ENCODE peak calls at places on chromosomes 4 and X, in nine cellular contexts. X is heart right ventricle; A is OCI-LY7; Z is PC-3; J is gastrocnemius medialis; E is heart left ventricle; T is upper lobe of left lung; D is kidney epithelial cell; Q is CD8-positive, alpha-beta T cell. H is an unnamed sample. For H3K36me3, the result is how much of the 10 kb centered on the place peaks cover.

GRCh38 chr4:19776929-19777328 is 474.8 kb upstream of the SLIT2 start:
- DNase-seq in X (no peak), A (no peak), Z (peak), J (no peak), E (no peak), T (no peak), D (no peak), Q (no peak), H (no peak)

GRCh38 chrX:141341743-141342142 is 99.4 kb upstream of the SPANXC start:
- DNase-seq in X (no peak), A (no peak), Z (no peak), J (no peak), E (no peak), T (no peak), D (no peak), Q (no peak), H (no peak)

GRCh38 chrX:107825698-107826285 is at the start of gene MID2:
- DNase-seq in X (peak), A (no peak), Z (peak), J (peak), E (peak), T (peak), D (peak), Q (peak), H (peak)

GRCh38 chr4:25776795-25777194 is 86.0 kb downstream of the SEL1L3 start:
- DNase-seq in X (no peak), A (no peak), Z (no peak), J (no peak), E (no peak), T (no peak), D (no peak), Q (no peak), H (no peak)

GRCh38 chrX:55056820-55057690 is 17.8 kb upstream of the PAGE2B start:
- DNase-seq in X (no peak), A (no peak), Z (peak), J (no peak), E (no peak), T (no peak), D (no peak), Q (no peak), H (no peak)

GRCh38 chr4:150145090-150145949 is 67.1 kb downstream of the DCLK2 start:
- DNase-seq in X (no peak), A (no peak), Z (peak), J (no peak), E (no peak), T (no peak), D (no peak), Q (no peak), H (no peak)

GRCh38 chrX:21747523-21747922 is 10.4 kb downstream of the SMPX start:
- DNase-seq in X (no peak), A (no peak), Z (no peak), J (no peak), E (no peak), T (no peak), D (no peak), Q (no peak), H (no peak)

GRCh38 chr4:56662782-56663468 is 18.2 kb downstream of the HOPX start:
- DNase-seq in X (no peak), A (no peak), Z (no peak), J (no peak), E (no peak), T (peak), D (no peak), Q (no peak), H (no peak)

GRCh38 chr4:2598661-2599654 is 62.5 kb downstream of the FAM193A start:
- DNase-seq in X (no peak), A (peak), Z (no peak), J (peak), E (no peak), T (peak), D (no peak), Q (no peak), H (no peak)

GRCh38 chrX:17812763-17813162 is 48.3 kb downstream of the RAI2 start:
- DNase-seq in X (no peak), A (peak), Z (peak), J (no peak), E (no peak), T (no peak), D (no peak), Q (no peak), H (no peak)

GRCh38 chr4:152014280-152014679 is 253.5 kb upstream of the GATB start:
- DNase-seq in X (no peak), A (no peak), Z (no peak), J (no peak), E (no peak), T (no peak), D (no peak), Q (no peak), H (no peak)

GRCh38 chr4:22237155-22237751 is 278.6 kb downstream of the ADGRA3 start:
- DNase-seq in X (peak), A (no peak), Z (peak), J (no peak), E (no peak), T (no peak), D (no peak), Q (peak), H (no peak)

GRCh38 chrX:55710701-55711100 is 6.8 kb upstream of the RRAGB start:
- DNase-seq in X (no peak), A (no peak), Z (peak), J (no peak), E (peak), T (no peak), D (peak), Q (no peak), H (no peak)

GRCh38 chr4:168475745-168476144 is 4.5 kb downstream of the DDX60L start:
- DNase-seq in X (no peak), A (no peak), Z (peak), J (no peak), E (no peak), T (no peak), D (no peak), Q (no peak), H (no peak)

GRCh38 chr4:7183161-7183560 is 9.2 kb upstream of the SORCS2 start:
- DNase-seq in X (no peak), A (no peak), Z (no peak), J (no peak), E (no peak), T (no peak), D (no peak), Q (no peak), H (no peak)

GRCh38 chr4:28287837-28288236 is 1427.2 kb downstream of the STIM2 start:
- DNase-seq in X (no peak), A (no peak), Z (peak), J (no peak), E (no peak), T (no peak), D (peak), Q (no peak), H (no peak)

GRCh38 chr4:155047755-155048154 is 160.7 kb upstream of the NPY2R start:
- DNase-seq in X (no peak), A (no peak), Z (peak), J (no peak), E (no peak), T (no peak), D (no peak), Q (no peak), H (no peak)

GRCh38 chrX:110021180-110022022 is 18.5 kb downstream of the TMEM164 start:
- DNase-seq in X (no peak), A (no peak), Z (no peak), J (peak), E (peak), T (no peak), D (no peak), Q (no peak), H (peak)

GRCh38 chr4:87068591-87069021 is 133.8 kb downstream of the AFF1 start:
- DNase-seq in X (no peak), A (peak), Z (no peak), J (no peak), E (no peak), T (no peak), D (no peak), Q (no peak), H (no peak)

GRCh38 chr4:185534850-185535761 is at the start of gene PDLIM3:
- DNase-seq in X (peak), A (no peak), Z (no peak), J (peak), E (peak), T (peak), D (no peak), Q (no peak), H (peak)

GRCh38 chr4:159677521-159677920 is 574.6 kb downstream of the RAPGEF2 start:
- DNase-seq in X (no peak), A (no peak), Z (no peak), J (no peak), E (no peak), T (no peak), D (no peak), Q (no peak), H (no peak)

GRCh38 chr4:114015444-114015899 is 36.0 kb upstream of the ARSJ start:
- DNase-seq in X (no peak), A (no peak), Z (peak), J (no peak), E (no peak), T (no peak), D (peak), Q (no peak), H (no peak)

GRCh38 chr4:86033171-86033570 is 326.7 kb downstream of the MAPK10 start:
- DNase-seq in X (peak), A (no peak), Z (peak), J (peak), E (peak), T (peak), D (no peak), Q (no peak), H (peak)

GRCh38 chrX:40158036-40158706 is 60.4 kb upstream of the BCOR start:
- DNase-seq in X (no peak), A (peak), Z (peak), J (no peak), E (no peak), T (no peak), D (no peak), Q (no peak), H (no peak)

GRCh38 chr4:145920205-145920604 is 18.4 kb downstream of the ZNF827 start:
- DNase-seq in X (no peak), A (no peak), Z (no peak), J (no peak), E (no peak), T (no peak), D (no peak), Q (no peak), H (no peak)

GRCh38 chr4:145484240-145484846 is 2.7 kb downstream of the SMAD1 start:
- DNase-seq in X (no peak), A (no peak), Z (no peak), J (no peak), E (no peak), T (no peak), D (no peak), Q (no peak), H (no peak)

GRCh38 chr4:183348706-183349659 is 26.8 kb upstream of the CLDN24 start:
- DNase-seq in X (no peak), A (no peak), Z (peak), J (no peak), E (no peak), T (peak), D (peak), Q (no peak), H (no peak)

GRCh38 chrX:72308566-72309296 is 3.0 kb upstream of the CITED1 start:
- DNase-seq in X (peak), A (no peak), Z (peak), J (peak), E (peak), T (peak), D (no peak), Q (no peak), H (peak)

GRCh38 chr4:180456928-180457327 is 1786.3 kb upstream of the TENM3 start:
- DNase-seq in X (no peak), A (no peak), Z (peak), J (no peak), E (no peak), T (no peak), D (no peak), Q (no peak), H (no peak)

GRCh38 chr4:183408791-183409190 is 35.6 kb upstream of the CDKN2AIP start:
- DNase-seq in X (no peak), A (no peak), Z (no peak), J (no peak), E (no peak), T (no peak), D (no peak), Q (no peak), H (no peak)

GRCh38 chr4:86967798-86968197 is 33.0 kb downstream of the AFF1 start:
- DNase-seq in X (no peak), A (no peak), Z (no peak), J (no peak), E (no peak), T (no peak), D (no peak), Q (no peak), H (no peak)

GRCh38 chrX:51608766-51609165 is 9.9 kb downstream of the CENPVL3 start:
- DNase-seq in X (no peak), A (no peak), Z (no peak), J (no peak), E (no peak), T (no peak), D (no peak), Q (no peak), H (no peak)
- TF ChIP-seq CTCF in X (no peak), A (no peak), Z (no peak), J (no peak), E (no peak), T (no peak), D (no peak), Q (no peak), H (no peak)

GRCh38 chr4:17583944-17584343 is 6.9 kb downstream of the LAP3 start:
- DNase-seq in X (no peak), A (no peak), Z (no peak), J (no peak), E (no peak), T (no peak), D (no peak), Q (no peak), H (no peak)
- H3K36me3 ChIP-seq in X (under half), A (half or more), Z (under half), J (half or more), E (under half), T (half or more), D (under half), Q (under half), H (half or more)

DNA sequence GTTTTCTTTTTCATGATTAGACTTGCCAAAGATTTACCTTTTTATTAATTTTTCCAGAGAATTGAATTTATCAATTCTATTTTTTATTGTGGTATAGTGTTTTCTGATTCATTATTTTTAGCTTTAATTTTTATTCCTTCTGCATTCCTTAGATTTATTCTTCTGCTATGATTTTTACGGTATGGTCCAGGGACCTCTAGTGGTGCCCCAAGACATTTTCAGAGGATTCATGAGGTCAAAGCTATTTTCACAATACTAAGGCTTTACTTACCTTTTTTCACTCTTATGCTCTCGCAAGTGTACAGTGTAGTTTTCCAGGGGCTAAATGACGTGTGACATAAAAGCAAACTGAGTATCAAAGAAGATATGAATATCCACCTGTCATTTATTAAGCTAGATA is 8.0 kb downstream of the RADX start:
- DNase-seq in X (no peak), A (no peak), Z (peak), J (no peak), E (no peak), T (no peak), D (no peak), Q (no peak), H (no peak)
- TF ChIP-seq CTCF in X (no peak), A (peak), Z (peak), J (no peak), E (no peak), T (no peak), D (peak), Q (peak), H (peak)

GRCh38 chr4:106323119-106323518 is 6.8 kb downstream of the AIMP1 start:
- DNase-seq in X (no peak), A (no peak), Z (no peak), J (no peak), E (no peak), T (no peak), D (no peak), Q (no peak), H (no peak)

GRCh38 chr4:106320235-106320634 is 3.9 kb downstream of the AIMP1 start:
- DNase-seq in X (no peak), A (no peak), Z (no peak), J (no peak), E (no peak), T (no peak), D (no peak), Q (no peak), H (no peak)

GRCh38 chr4:106329027-106329618 is 12.8 kb downstream of the AIMP1 start:
- DNase-seq in X (no peak), A (peak), Z (peak), J (no peak), E (no peak), T (no peak), D (no peak), Q (no peak), H (no peak)

GRCh38 chr4:106325800-106326199 is 9.4 kb downstream of the AIMP1 start:
- DNase-seq in X (no peak), A (no peak), Z (no peak), J (no peak), E (no peak), T (no peak), D (no peak), Q (no peak), H (no peak)
- H3K36me3 ChIP-seq in X (under half), A (half or more), Z (under half), J (half or more), E (under half), T (under half), D (under half), Q (under half), H (half or more)

DNA sequence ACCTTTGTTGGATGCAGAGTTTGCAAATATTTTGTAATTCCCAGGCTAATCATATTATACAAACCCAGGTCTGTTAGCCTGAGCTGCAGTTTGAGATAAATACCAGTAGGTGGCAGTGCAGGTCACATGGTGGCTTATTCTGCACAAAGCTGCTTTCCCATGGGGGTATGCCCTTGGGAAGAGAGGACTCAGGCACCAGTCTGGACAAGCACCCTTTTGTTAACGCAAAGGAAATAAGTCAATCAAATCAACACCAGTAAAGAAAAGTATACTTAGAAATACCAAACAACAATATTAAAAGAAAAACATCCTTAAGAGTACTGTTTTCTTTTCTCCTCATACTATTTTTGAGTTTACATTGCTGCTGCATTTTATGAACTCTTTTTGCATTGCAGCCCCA is 389.0 kb upstream of the ZFP42 start:
- DNase-seq in X (no peak), A (peak), Z (peak), J (no peak), E (no peak), T (peak), D (no peak), Q (no peak), H (no peak)
- TF ChIP-seq CTCF in X (peak), A (peak), Z (peak), J (peak), E (peak), T (peak), D (peak), Q (peak), H (peak)

DNA sequence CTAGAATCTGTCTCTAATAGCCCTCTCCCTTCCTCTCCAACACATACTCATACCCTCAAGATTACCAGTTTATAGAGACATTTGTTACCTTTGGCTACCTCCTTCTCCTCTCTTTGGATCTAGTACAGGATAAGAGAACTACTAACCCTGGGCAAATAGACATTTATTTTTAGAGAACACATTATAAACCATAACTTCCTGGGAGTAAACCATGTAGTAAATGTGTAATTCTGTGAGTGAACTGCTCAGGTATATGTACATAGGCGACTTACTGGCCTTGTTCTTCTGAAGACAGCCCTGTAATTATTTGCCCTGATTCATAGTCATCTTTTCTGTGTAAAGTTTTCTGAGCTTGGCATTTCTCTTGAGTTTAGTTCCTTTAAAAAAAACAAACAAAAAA is 94.2 kb downstream of the KDM6A start:
- DNase-seq in X (no peak), A (no peak), Z (peak), J (no peak), E (no peak), T (no peak), D (no peak), Q (no peak), H (no peak)
- H3K36me3 ChIP-seq in X (under half), A (under half), Z (under half), J (under half), E (under half), T (under half), D (under half), Q (under half), H (under half)

GRCh38 chrX:34275710-34276109 is 143.6 kb upstream of the FAM47A start:
- DNase-seq in X (no peak), A (no peak), Z (no peak), J (no peak), E (no peak), T (no peak), D (no peak), Q (no peak), H (no peak)
- TF ChIP-seq CTCF in X (no peak), A (peak), Z (no peak), J (no peak), E (no peak), T (no peak), D (no peak), Q (no peak), H (peak)

DNA sequence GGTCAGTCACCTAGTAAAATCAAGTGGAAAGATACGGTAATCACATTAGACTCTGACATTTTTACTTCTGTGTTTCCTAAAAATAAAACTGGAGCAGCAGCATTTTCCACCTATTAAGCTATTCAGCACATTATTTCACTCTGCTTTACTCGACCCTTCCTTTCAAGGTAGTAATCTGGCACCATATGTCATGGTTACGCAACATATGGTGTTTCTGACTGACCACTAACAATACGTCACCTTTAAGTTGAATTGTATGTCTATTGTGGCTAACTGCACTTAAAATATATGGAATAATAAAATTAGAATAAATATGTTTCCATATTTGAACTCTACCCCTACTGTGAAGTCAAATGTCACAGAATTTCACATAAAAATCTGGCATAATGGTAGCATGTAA is 168.8 kb downstream of the CDS1 start:
- DNase-seq in X (no peak), A (no peak), Z (no peak), J (no peak), E (no peak), T (no peak), D (no peak), Q (no peak), H (no peak)
- H3K36me3 ChIP-seq in X (under half), A (under half), Z (under half), J (half or more), E (under half), T (under half), D (under half), Q (under half), H (half or more)